ENCODE peak calls at places on chromosome 21, in four cellular contexts. I, H, N and S are unnamed samples.

GRCh38 chr21:37984416-37984815 is 68.2 kb upstream of the KCNJ6 start:
- DNase-seq in I (no peak), H (no peak), N (no peak), S (no peak)

GRCh38 chr21:41558842-41559241 is 50.9 kb upstream of the TMPRSS2 start:
- DNase-seq in I (no peak), H (no peak), N (no peak), S (no peak)

GRCh38 chr21:46560568-46561447 is 44.1 kb downstream of the S100B start:
- DNase-seq in I (no peak), H (no peak), N (no peak), S (no peak)

GRCh38 chr21:44535963-44536362 is 4.0 kb downstream of the KRTAP10-1 start:
- DNase-seq in I (no peak), H (no peak), N (no peak), S (no peak)

GRCh38 chr21:33835920-33836319 is 79.7 kb downstream of the ATP5PO start:
- DNase-seq in I (no peak), H (no peak), N (no peak), S (no peak)

GRCh38 chr21:39737376-39738000 is 7.5 kb upstream of the IGSF5 start:
- DNase-seq in I (no peak), H (no peak), N (no peak), S (no peak)

GRCh38 chr21:46471514-46471913 is 12.8 kb downstream of the DIP2A start:
- DNase-seq in I (no peak), H (no peak), N (no peak), S (no peak)

GRCh38 chr21:45167796-45168222 is 93.4 kb downstream of the ADARB1 start:
- DNase-seq in I (no peak), H (no peak), N (no peak), S (no peak)

GRCh38 chr21:44596068-44596725 is 3.9 kb upstream of the KRTAP10-6 start:
- DNase-seq in I (no peak), H (no peak), N (no peak), S (no peak)

GRCh38 chr21:44965251-44966022 is 25.6 kb downstream of the SLX9 start:
- DNase-seq in I (peak), H (no peak), N (peak), S (no peak)

GRCh38 chr21:40191616-40192015 is 324.4 kb downstream of the PCP4 start:
- DNase-seq in I (no peak), H (no peak), N (no peak), S (no peak)

GRCh38 chr21:15309022-15309590 is 244.3 kb upstream of the NRIP1 start:
- DNase-seq in I (no peak), H (no peak), N (no peak), S (no peak)

GRCh38 chr21:45880097-45881068 is 101.2 kb upstream of the COL6A1 start:
- DNase-seq in I (peak), H (peak), N (peak), S (no peak)

GRCh38 chr21:46122241-46122671 is 24.3 kb downstream of the COL6A2 start:
- DNase-seq in I (no peak), H (no peak), N (no peak), S (no peak)

GRCh38 chr21:34130598-34130985 is 57.2 kb downstream of the MRPS6 start:
- DNase-seq in I (no peak), H (no peak), N (no peak), S (no peak)

GRCh38 chr21:45970674-45971486 is 10.7 kb upstream of the COL6A1 start:
- DNase-seq in I (no peak), H (no peak), N (peak), S (no peak)

GRCh38 chr21:39891111-39891510 is 23.9 kb downstream of the PCP4 start:
- DNase-seq in I (no peak), H (no peak), N (no peak), S (no peak)

GRCh38 chr21:28959367-28960099 is 33.1 kb downstream of the LTN1 start:
- DNase-seq in I (no peak), H (no peak), N (no peak), S (no peak)

GRCh38 chr21:40886931-40887330 is 40.0 kb upstream of the DSCAM start:
- DNase-seq in I (no peak), H (no peak), N (no peak), S (no peak)

GRCh38 chr21:32772281-32773047 is 909 bp upstream of the PAXBP1 start:
- DNase-seq in I (peak), H (no peak), N (peak), S (no peak)

GRCh38 chr21:15793547-15794235 is 63.9 kb downstream of the USP25 start:
- DNase-seq in I (no peak), H (no peak), N (no peak), S (no peak)

GRCh38 chr21:35326677-35327076 is 277.6 kb upstream of the RUNX1 start:
- DNase-seq in I (no peak), H (no peak), N (no peak), S (no peak)

GRCh38 chr21:25911730-25912401 is 177.1 kb downstream of the GABPA start:
- DNase-seq in I (no peak), H (peak), N (no peak), S (no peak)

GRCh38 chr21:45529785-45530422 is 12.3 kb downstream of the SLC19A1 start:
- DNase-seq in I (no peak), H (no peak), N (no peak), S (no peak)

GRCh38 chr21:29350246-29350779 is 51.6 kb downstream of the BACH1 start:
- DNase-seq in I (no peak), H (no peak), N (no peak), S (no peak)

GRCh38 chr21:29299906-29300546 is 1.3 kb downstream of the BACH1 start:
- DNase-seq in I (peak), H (peak), N (peak), S (no peak)

GRCh38 chr21:31922881-31923280 is 50.1 kb downstream of the HUNK start:
- DNase-seq in I (no peak), H (no peak), N (no peak), S (no peak)